ENCODE peak calls at places on chromosomes 3 and 15, in four cellular contexts. A is activated T-cell treated with anti-CD3 and anti-CD28 coated beads for 1 hour, H is SJSA1, J is amniotic stem cell. P is an unnamed sample.

GRCh38 chr3:168002786-168003368 is 92.8 kb downstream of the GOLIM4 start:
- DNase-seq in A (no peak), H (no peak), J (no peak), P (no peak)

GRCh38 chr15:34473840-34474239 is 36.2 kb upstream of the GOLGA8A start:
- DNase-seq in A (no peak), H (no peak), J (no peak), P (no peak)

GRCh38 chr3:174957081-174957480 is 97.9 kb downstream of the NAALADL2 start:
- DNase-seq in A (no peak), H (peak), J (no peak), P (no peak)

GRCh38 chr3:108486910-108487309 is 23.5 kb downstream of the MYH15 start:
- DNase-seq in A (no peak), H (no peak), J (no peak), P (no peak)

GRCh38 chr15:54187325-54187724 is 209.1 kb downstream of the UNC13C start:
- DNase-seq in A (no peak), H (no peak), J (no peak), P (no peak)

GRCh38 chr3:40690696-40691597 is 166.2 kb downstream of the ZNF621 start:
- DNase-seq in A (no peak), H (no peak), J (no peak), P (no peak)

GRCh38 chr15:63491979-63492378 is 12.4 kb upstream of the USP3 start:
- DNase-seq in A (no peak), H (no peak), J (no peak), P (no peak)

GRCh38 chr15:72535911-72536310 is 61.8 kb downstream of the ARIH1 start:
- DNase-seq in A (no peak), H (no peak), J (no peak), P (no peak)

GRCh38 chr3:28980131-28980530 is 300.7 kb upstream of the RBMS3 start:
- DNase-seq in A (no peak), H (no peak), J (no peak), P (no peak)

GRCh38 chr3:133542871-133543270 is 30.6 kb upstream of the CDV3 start:
- DNase-seq in A (no peak), H (no peak), J (no peak), P (no peak)

GRCh38 chr15:59917504-59918157 is 86.5 kb upstream of the FOXB1 start:
- DNase-seq in A (peak), H (peak), J (peak), P (peak)

GRCh38 chr3:159260049-159260662 is 458.3 kb downstream of the MFSD1 start:
- DNase-seq in A (no peak), H (peak), J (peak), P (no peak)

GRCh38 chr3:47752716-47753115 is 29.0 kb downstream of the SMARCC1 start:
- DNase-seq in A (no peak), H (no peak), J (no peak), P (no peak)

GRCh38 chr3:107710851-107711250 is 188.1 kb downstream of the BBX start:
- DNase-seq in A (no peak), H (no peak), J (no peak), P (no peak)

GRCh38 chr3:128342701-128343180 is 123.9 kb downstream of the DNAJB8 start:
- DNase-seq in A (no peak), H (no peak), J (no peak), P (no peak)

GRCh38 chr3:72818915-72819314 is 29.3 kb downstream of the SHQ1 start:
- DNase-seq in A (no peak), H (no peak), J (no peak), P (no peak)

GRCh38 chr3:106386050-106386449 is 517.2 kb upstream of the CBLB start:
- DNase-seq in A (no peak), H (no peak), J (no peak), P (no peak)

GRCh38 chr3:160278210-160278609 is 53.0 kb downstream of the C3orf80 start:
- DNase-seq in A (no peak), H (no peak), J (no peak), P (no peak)

GRCh38 chr3:161560006-161560637 is 63.5 kb downstream of the OTOL1 start:
- DNase-seq in A (no peak), H (no peak), J (peak), P (no peak)

GRCh38 chr3:178971614-178972013 is 100.0 kb downstream of the ZMAT3 start:
- DNase-seq in A (no peak), H (no peak), J (no peak), P (no peak)

GRCh38 chr3:34248352-34248751 is 449.9 kb downstream of the PDCD6IP start:
- DNase-seq in A (no peak), H (no peak), J (no peak), P (no peak)

GRCh38 chr3:161691677-161692076 is 195.1 kb downstream of the OTOL1 start:
- DNase-seq in A (no peak), H (no peak), J (no peak), P (no peak)

GRCh38 chr3:168091299-168091852 is 4.3 kb downstream of the GOLIM4 start:
- DNase-seq in A (no peak), H (no peak), J (no peak), P (no peak)

GRCh38 chr3:134314588-134315285 is 59.5 kb downstream of the AMOTL2 start:
- DNase-seq in A (no peak), H (no peak), J (no peak), P (no peak)